ENCODE peak calls at places on chromosome X, in four cellular contexts. One of them, this sample, is unnamed.

GRCh38 chrX:119181491-119181890 is 53.9 kb upstream of the KIAA1210 start:
- DNase-seq in thoracic aorta: no peak
- DNase-seq in mucosa of descending colon: peak; percentile 37
- DNase-seq in fibroblast of lung: peak; percentile 5
- DNase-seq in this sample: peak; percentile 23

GRCh38 chrX:37993857-37994619 is 12.3 kb upstream of the SYTL5 start:
- DNase-seq in thoracic aorta: no peak
- DNase-seq in fibroblast of lung: no peak
- DNase-seq in mucosa of descending colon: peak; percentile 71
- DNase-seq in this sample: no peak

GRCh38 chrX:56995271-56995994 is at the start of gene SPIN3:
- DNase-seq in thoracic aorta: peak; percentile 22
- DNase-seq in fibroblast of lung: peak; percentile 75
- DNase-seq in mucosa of descending colon: peak; percentile 88
- DNase-seq in this sample: peak; percentile 60

GRCh38 chrX:26373829-26374228 is 157.9 kb downstream of the MAGEB5 start:
- DNase-seq in mucosa of descending colon: no peak
- DNase-seq in thoracic aorta: no peak
- DNase-seq in fibroblast of lung: no peak
- DNase-seq in this sample: no peak

GRCh38 chrX:122475306-122475705 is 708.8 kb upstream of the GRIA3 start:
- DNase-seq in mucosa of descending colon: no peak
- DNase-seq in fibroblast of lung: peak; percentile 60
- DNase-seq in thoracic aorta: no peak
- DNase-seq in this sample: no peak

GRCh38 chrX:72498782-72499181 is 73.9 kb downstream of the HDAC8 start:
- DNase-seq in thoracic aorta: no peak
- DNase-seq in mucosa of descending colon: no peak
- DNase-seq in fibroblast of lung: no peak
- DNase-seq in this sample: no peak

GRCh38 chrX:9072281-9072680 is 38.4 kb upstream of the FAM9B start:
- DNase-seq in fibroblast of lung: no peak
- DNase-seq in thoracic aorta: no peak
- DNase-seq in mucosa of descending colon: no peak
- DNase-seq in this sample: peak; percentile 6

GRCh38 chrX:129488359-129488758 is 34.9 kb downstream of the SMARCA1 start:
- DNase-seq in thoracic aorta: no peak
- DNase-seq in mucosa of descending colon: no peak
- DNase-seq in fibroblast of lung: no peak
- DNase-seq in this sample: no peak

GRCh38 chrX:153643431-153644351 is 3.3 kb upstream of the DUSP9 start:
- DNase-seq in mucosa of descending colon: no peak
- DNase-seq in thoracic aorta: no peak
- DNase-seq in fibroblast of lung: no peak
- DNase-seq in this sample: no peak

GRCh38 chrX:69025802-69026301 is 139.4 kb downstream of the PJA1 start:
- DNase-seq in thoracic aorta: no peak
- DNase-seq in fibroblast of lung: peak; percentile 62
- DNase-seq in mucosa of descending colon: no peak
- DNase-seq in this sample: peak; percentile 23

GRCh38 chrX:29870608-29871007 is 344.8 kb upstream of the MAGEB2 start:
- DNase-seq in fibroblast of lung: no peak
- DNase-seq in thoracic aorta: no peak
- DNase-seq in mucosa of descending colon: no peak
- DNase-seq in this sample: no peak

GRCh38 chrX:80812176-80812575 is 2.5 kb upstream of the BRWD3 start:
- DNase-seq in fibroblast of lung: peak; percentile 49
- DNase-seq in mucosa of descending colon: peak; percentile 19
- DNase-seq in thoracic aorta: no peak
- DNase-seq in this sample: peak; percentile 50

GRCh38 chrX:46967547-46967946 is 55.3 kb downstream of the JADE3 start:
- DNase-seq in thoracic aorta: no peak
- DNase-seq in mucosa of descending colon: no peak
- DNase-seq in fibroblast of lung: no peak
- DNase-seq in this sample: no peak

GRCh38 chrX:105167233-105167632 is 53.3 kb downstream of the TEX13A start:
- DNase-seq in fibroblast of lung: peak; percentile 2
- DNase-seq in mucosa of descending colon: no peak
- DNase-seq in thoracic aorta: no peak
- DNase-seq in this sample: no peak

GRCh38 chrX:118174516-118174915 is 57.9 kb upstream of the KLHL13 start:
- DNase-seq in mucosa of descending colon: no peak
- DNase-seq in fibroblast of lung: no peak
- DNase-seq in thoracic aorta: no peak
- DNase-seq in this sample: peak; percentile 2

GRCh38 chrX:132576945-132577344 is 88.1 kb upstream of the MBNL3 start:
- DNase-seq in mucosa of descending colon: no peak
- DNase-seq in fibroblast of lung: peak; percentile 3
- DNase-seq in thoracic aorta: no peak
- DNase-seq in this sample: no peak

GRCh38 chrX:43349363-43349762 is 306.7 kb upstream of the MAOA start:
- DNase-seq in fibroblast of lung: no peak
- DNase-seq in mucosa of descending colon: no peak
- DNase-seq in thoracic aorta: no peak
- DNase-seq in this sample: peak; percentile 30

GRCh38 chrX:154607370-154607769 is 11.7 kb downstream of the CTAG1B start:
- DNase-seq in fibroblast of lung: no peak
- DNase-seq in thoracic aorta: no peak
- DNase-seq in mucosa of descending colon: no peak
- DNase-seq in this sample: no peak

GRCh38 chrX:129984196-129984962 is 1.9 kb downstream of the BCORL1 start:
- DNase-seq in fibroblast of lung: peak; percentile 3
- DNase-seq in mucosa of descending colon: peak; percentile 64
- DNase-seq in thoracic aorta: no peak
- DNase-seq in this sample: no peak

GRCh38 chrX:127030011-127030738 is 210.6 kb downstream of the PRR32 start:
- DNase-seq in thoracic aorta: no peak
- DNase-seq in mucosa of descending colon: no peak
- DNase-seq in fibroblast of lung: no peak
- DNase-seq in this sample: no peak
- TF ChIP-seq CTCF in thoracic aorta: no peak
- TF ChIP-seq CTCF in mucosa of descending colon: no peak
- TF ChIP-seq CTCF in fibroblast of lung: no peak
- TF ChIP-seq CTCF in this sample: no peak

GRCh38 chrX:124348152-124348551 is 1.8 kb downstream of the SH2D1A start:
- DNase-seq in thoracic aorta: no peak
- DNase-seq in fibroblast of lung: no peak
- DNase-seq in mucosa of descending colon: no peak
- DNase-seq in this sample: no peak
- H3K4me3 ChIP-seq in thoracic aorta: no peak overlapping the region
- H3K4me3 ChIP-seq in fibroblast of lung: no peak overlapping the region
- H3K4me3 ChIP-seq in mucosa of descending colon: no peak overlapping the region
- H3K4me3 ChIP-seq in this sample: no peak overlapping the region

GRCh38 chrX:16223385-16223784 is 56.1 kb downstream of the MAGEB17 start:
- DNase-seq in fibroblast of lung: no peak
- DNase-seq in mucosa of descending colon: no peak
- DNase-seq in thoracic aorta: no peak
- DNase-seq in this sample: no peak

DNA sequence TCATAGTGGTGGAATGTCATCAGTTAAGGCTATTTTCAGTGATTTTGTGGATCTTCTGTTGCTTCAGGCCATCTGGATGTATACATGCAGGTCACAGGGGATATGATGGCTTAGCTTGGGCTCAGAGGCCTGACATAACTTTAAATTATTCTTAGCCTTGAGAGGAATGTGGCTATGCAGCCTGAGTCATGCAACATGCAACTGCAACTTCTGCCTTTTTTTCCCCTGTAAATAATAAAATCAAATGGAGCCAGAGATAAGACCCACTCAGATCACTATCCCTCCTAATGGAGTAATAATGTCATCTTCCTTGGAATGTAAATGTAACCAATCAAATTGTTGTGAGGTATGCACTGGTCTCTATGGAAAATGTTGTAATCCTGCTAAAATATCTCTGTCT is 54.8 kb downstream of the MAGEB17 start:
- DNase-seq in thoracic aorta: no peak
- DNase-seq in fibroblast of lung: peak; percentile 72
- DNase-seq in mucosa of descending colon: no peak
- DNase-seq in this sample: peak; percentile 42
- TF ChIP-seq CTCF in thoracic aorta: no peak
- TF ChIP-seq CTCF in fibroblast of lung: no peak
- TF ChIP-seq CTCF in mucosa of descending colon: no peak
- TF ChIP-seq CTCF in this sample: no peak

GRCh38 chrX:13285229-13285628 is 34.6 kb downstream of the ATXN3L start:
- DNase-seq in thoracic aorta: no peak
- DNase-seq in fibroblast of lung: no peak
- DNase-seq in mucosa of descending colon: no peak
- DNase-seq in this sample: no peak
- H3K4me3 ChIP-seq in thoracic aorta: no peak overlapping the region
- H3K4me3 ChIP-seq in fibroblast of lung: no peak overlapping the region
- H3K4me3 ChIP-seq in mucosa of descending colon: no peak overlapping the region
- H3K4me3 ChIP-seq in this sample: no peak overlapping the region

DNA sequence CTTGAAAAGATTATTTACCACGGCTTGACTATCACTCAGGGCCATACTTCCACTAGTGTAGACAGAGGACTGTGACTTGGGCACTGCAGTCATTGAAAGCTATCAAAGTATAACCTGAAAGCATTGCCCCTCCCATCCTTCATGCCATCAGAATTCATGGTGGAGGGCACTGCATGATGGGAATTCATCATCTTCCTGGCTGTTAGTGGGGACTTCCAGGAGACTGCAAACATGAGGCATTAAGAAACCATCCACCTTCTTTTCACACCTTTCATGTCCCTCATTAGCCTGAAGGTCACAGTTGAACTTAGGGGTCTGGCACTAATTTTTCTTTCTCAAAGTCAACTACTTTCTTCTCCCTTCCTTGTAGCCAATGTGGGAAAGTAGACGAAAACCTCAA is 25.8 kb downstream of the VSIG4 start:
- DNase-seq in thoracic aorta: no peak
- DNase-seq in mucosa of descending colon: no peak
- DNase-seq in fibroblast of lung: no peak
- DNase-seq in this sample: no peak
- TF ChIP-seq CTCF in thoracic aorta: no peak
- TF ChIP-seq CTCF in mucosa of descending colon: no peak
- TF ChIP-seq CTCF in fibroblast of lung: no peak
- TF ChIP-seq CTCF in this sample: no peak

DNA sequence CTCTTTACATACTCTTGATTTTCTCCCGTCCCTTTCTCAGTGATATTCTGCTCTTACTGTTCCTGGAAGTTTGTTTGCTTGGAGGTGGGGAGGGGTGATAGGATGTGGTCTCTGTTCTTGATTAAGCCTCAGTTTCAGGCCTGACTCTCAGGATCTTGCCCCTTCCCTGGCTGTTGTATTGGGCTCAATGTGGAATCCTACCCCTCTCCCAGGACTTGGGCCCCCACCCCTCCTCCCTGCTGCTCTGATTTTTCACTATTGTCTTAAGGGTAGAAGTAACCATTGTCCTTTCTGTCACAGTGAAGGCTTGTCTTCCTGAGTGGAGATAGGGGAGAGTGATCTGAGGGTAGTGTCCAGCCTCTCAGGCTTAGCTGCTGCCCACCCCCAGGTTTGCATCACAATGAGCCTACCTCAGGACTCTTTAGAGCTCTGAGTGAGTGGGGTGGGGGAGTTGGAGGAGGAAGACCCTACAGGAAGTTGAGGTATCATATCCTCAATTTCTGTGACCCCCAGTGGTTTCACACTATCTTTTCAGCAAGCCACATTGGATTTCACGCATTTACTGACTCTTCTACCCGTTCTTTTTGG is 16.5 kb downstream of the CDKL5 start:
- DNase-seq in fibroblast of lung: no peak
- DNase-seq in mucosa of descending colon: no peak
- DNase-seq in thoracic aorta: no peak
- DNase-seq in this sample: no peak
- H3K4me3 ChIP-seq in fibroblast of lung: no peak overlapping the region
- H3K4me3 ChIP-seq in mucosa of descending colon: no peak overlapping the region
- H3K4me3 ChIP-seq in thoracic aorta: no peak overlapping the region
- H3K4me3 ChIP-seq in this sample: no peak overlapping the region

DNA sequence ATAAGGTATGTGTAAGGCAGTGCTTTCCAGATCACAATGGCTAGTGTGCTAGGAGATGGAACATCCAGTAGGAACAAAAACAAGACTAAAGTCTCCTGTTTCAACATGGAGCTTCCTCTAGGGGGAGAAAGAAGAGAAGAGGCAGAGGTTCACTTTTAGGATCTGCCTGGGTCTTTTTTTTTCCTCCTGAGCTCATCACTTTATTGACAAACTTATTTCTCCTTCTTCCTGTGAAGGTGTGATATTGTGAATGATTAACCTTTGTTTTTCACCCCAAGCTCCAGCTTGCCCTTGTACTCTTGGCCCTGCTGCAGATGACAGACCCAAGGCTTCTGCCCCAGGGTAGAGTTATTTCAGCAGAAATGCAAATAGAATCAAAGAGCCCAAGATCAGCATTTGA is 13.5 kb downstream of the PAGE4 start:
- DNase-seq in thoracic aorta: no peak
- DNase-seq in fibroblast of lung: no peak
- DNase-seq in mucosa of descending colon: no peak
- DNase-seq in this sample: no peak
- TF ChIP-seq CTCF in thoracic aorta: no peak
- TF ChIP-seq CTCF in fibroblast of lung: no peak
- TF ChIP-seq CTCF in mucosa of descending colon: no peak
- TF ChIP-seq CTCF in this sample: no peak

DNA sequence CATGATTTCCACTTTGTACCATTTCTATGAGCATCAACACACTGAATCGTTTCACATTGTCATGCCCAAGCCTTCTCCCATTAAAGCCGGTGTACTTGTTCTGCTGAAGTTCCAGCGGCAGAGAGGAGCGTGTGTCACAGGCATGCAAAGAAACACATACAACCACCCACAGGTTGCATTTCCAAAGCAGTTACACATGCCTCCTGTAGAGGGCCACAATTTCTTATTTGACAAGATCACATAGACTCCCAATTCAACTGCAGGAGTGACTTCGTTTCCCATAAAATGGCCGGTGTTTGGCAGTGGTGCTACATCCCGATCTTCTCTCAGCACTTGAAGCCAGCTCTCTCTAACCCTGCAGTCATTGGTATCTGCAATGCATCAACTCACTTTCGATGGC is 992.6 kb downstream of the NLGN4X start:
- DNase-seq in mucosa of descending colon: no peak
- DNase-seq in fibroblast of lung: no peak
- DNase-seq in thoracic aorta: no peak
- DNase-seq in this sample: no peak
- H3K4me3 ChIP-seq in mucosa of descending colon: no peak overlapping the region
- H3K4me3 ChIP-seq in fibroblast of lung: no peak overlapping the region
- H3K4me3 ChIP-seq in thoracic aorta: no peak overlapping the region
- H3K4me3 ChIP-seq in this sample: no peak overlapping the region

GRCh38 chrX:103941201-103941975 is 21.0 kb upstream of the TMSB15B start:
- DNase-seq in thoracic aorta: no peak
- DNase-seq in fibroblast of lung: peak; percentile 43
- DNase-seq in mucosa of descending colon: no peak
- DNase-seq in this sample: peak; percentile 68
- TF ChIP-seq CTCF in thoracic aorta: peak; percentile 35
- TF ChIP-seq CTCF in fibroblast of lung: peak; percentile 44
- TF ChIP-seq CTCF in mucosa of descending colon: no peak
- TF ChIP-seq CTCF in this sample: peak; percentile 52